ENCODE peak calls at places on chromosomes 4 and X, in ten cellular contexts. D, G, H, J, C, L, N, U, Z and W are unnamed samples. For H3K27me3, the result is how much of the 10 kb centered on the place peaks cover.

GRCh38 chrX:55636109-55636508 is 12.9 kb downstream of the FOXR2 start:
- DNase-seq in D (no peak), G (no peak), H (no peak), J (no peak), C (no peak), L (no peak), N (no peak), U (no peak), Z (no peak), W (no peak)

GRCh38 chrX:15820106-15821073 is 30.1 kb downstream of the ZRSR2 start:
- DNase-seq in D (no peak), G (no peak), H (no peak), J (no peak), C (no peak), L (no peak), N (no peak), U (no peak), Z (no peak), W (no peak)

GRCh38 chrX:20441123-20441522 is 174.4 kb upstream of the RPS6KA3 start:
- DNase-seq in D (no peak), G (no peak), H (no peak), J (no peak), C (no peak), L (no peak), N (no peak), U (no peak), Z (no peak), W (no peak)

GRCh38 chr4:169821402-169821801 is 63.7 kb upstream of the HPF1 start:
- DNase-seq in D (no peak), G (no peak), H (no peak), J (no peak), C (no peak), L (no peak), N (no peak), U (no peak), Z (no peak), W (no peak)

GRCh38 chr4:105455182-105455581 is 18.7 kb downstream of the PPA2 start:
- DNase-seq in D (no peak), G (no peak), H (no peak), J (no peak), C (no peak), L (no peak), N (no peak), U (peak), Z (no peak), W (no peak)

GRCh38 chr4:21726255-21726815 is 222.2 kb downstream of the KCNIP4 start:
- DNase-seq in D (no peak), G (no peak), H (no peak), J (no peak), C (no peak), L (no peak), N (no peak), U (peak), Z (no peak), W (no peak)

GRCh38 chr4:2825740-2826139 is 17.9 kb upstream of the ADD1 start:
- DNase-seq in D (no peak), G (no peak), H (no peak), J (no peak), C (no peak), L (no peak), N (peak), U (no peak), Z (no peak), W (no peak)

GRCh38 chr4:186953601-186954260 is 230.1 kb upstream of the FAT1 start:
- DNase-seq in D (no peak), G (no peak), H (no peak), J (peak), C (no peak), L (no peak), N (no peak), U (no peak), Z (no peak), W (no peak)

GRCh38 chr4:142396279-142396678 is 449.8 kb downstream of the INPP4B start:
- DNase-seq in D (no peak), G (no peak), H (no peak), J (peak), C (no peak), L (no peak), N (no peak), U (peak), Z (no peak), W (peak)

GRCh38 chr4:19300213-19300612 is 951.5 kb upstream of the SLIT2 start:
- DNase-seq in D (no peak), G (no peak), H (no peak), J (no peak), C (no peak), L (no peak), N (no peak), U (no peak), Z (no peak), W (peak)

GRCh38 chr4:7255488-7255881 is 63.1 kb downstream of the SORCS2 start:
- DNase-seq in D (no peak), G (no peak), H (no peak), J (no peak), C (no peak), L (peak), N (no peak), U (no peak), Z (no peak), W (no peak)

GRCh38 chrX:129572422-129572821 is 32.4 kb downstream of the OCRL start:
- DNase-seq in D (no peak), G (no peak), H (no peak), J (no peak), C (no peak), L (no peak), N (no peak), U (no peak), Z (no peak), W (no peak)

GRCh38 chr4:34328939-34329338 is 1915.4 kb downstream of the ARAP2 start:
- DNase-seq in D (no peak), G (no peak), H (no peak), J (no peak), C (no peak), L (no peak), N (no peak), U (no peak), Z (no peak), W (no peak)

GRCh38 chr4:119130365-119131065 is 5.1 kb upstream of the MYOZ2 start:
- DNase-seq in D (no peak), G (no peak), H (no peak), J (no peak), C (no peak), L (no peak), N (no peak), U (peak), Z (no peak), W (peak)

GRCh38 chrX:153474718-153475117 is 4.3 kb upstream of the HAUS7 start:
- DNase-seq in D (peak), G (no peak), H (peak), J (no peak), C (peak), L (no peak), N (no peak), U (peak), Z (peak), W (peak)

GRCh38 chr4:1495416-1496115 is 89.3 kb upstream of the NKX1-1 start:
- DNase-seq in D (no peak), G (no peak), H (no peak), J (no peak), C (no peak), L (peak), N (no peak), U (no peak), Z (no peak), W (no peak)

GRCh38 chr4:3251691-3252479 is 2.9 kb downstream of the MSANTD1 start:
- DNase-seq in D (no peak), G (no peak), H (no peak), J (no peak), C (no peak), L (no peak), N (no peak), U (no peak), Z (no peak), W (no peak)

GRCh38 chrX:125651426-125651825 is 331.8 kb downstream of the TEX13C start:
- DNase-seq in D (no peak), G (no peak), H (no peak), J (peak), C (no peak), L (no peak), N (no peak), U (no peak), Z (no peak), W (peak)

GRCh38 chr4:94516067-94516466 is 64.3 kb downstream of the PDLIM5 start:
- DNase-seq in D (no peak), G (no peak), H (no peak), J (peak), C (no peak), L (no peak), N (no peak), U (no peak), Z (no peak), W (peak)

GRCh38 chr4:150145090-150145949 is 67.1 kb downstream of the DCLK2 start:
- DNase-seq in D (no peak), G (no peak), H (no peak), J (no peak), C (no peak), L (no peak), N (no peak), U (no peak), Z (no peak), W (no peak)

GRCh38 chrX:72050011-72050410 is 81.7 kb downstream of the RTL5 start:
- DNase-seq in D (no peak), G (no peak), H (no peak), J (no peak), C (no peak), L (no peak), N (no peak), U (peak), Z (no peak), W (no peak)

GRCh38 chr4:127140306-127140705 is 492.5 kb upstream of the INTU start:
- DNase-seq in D (no peak), G (no peak), H (no peak), J (peak), C (no peak), L (no peak), N (no peak), U (no peak), Z (no peak), W (peak)

GRCh38 chrX:67780694-67781109 is 236.9 kb downstream of the AR start:
- DNase-seq in D (peak), G (peak), H (no peak), J (peak), C (peak), L (no peak), N (peak), U (peak), Z (peak), W (peak)

GRCh38 chrX:67779099-67779498 is 235.3 kb downstream of the AR start:
- DNase-seq in D (no peak), G (no peak), H (no peak), J (no peak), C (no peak), L (no peak), N (no peak), U (no peak), Z (peak), W (no peak)

GRCh38 chrX:67784712-67785111 is 240.9 kb downstream of the AR start:
- DNase-seq in D (no peak), G (no peak), H (no peak), J (no peak), C (no peak), L (no peak), N (no peak), U (no peak), Z (no peak), W (no peak)

GRCh38 chrX:67777148-67777547 is 233.3 kb downstream of the AR start:
- DNase-seq in D (no peak), G (no peak), H (no peak), J (no peak), C (no peak), L (no peak), N (no peak), U (no peak), Z (no peak), W (no peak)

DNA sequence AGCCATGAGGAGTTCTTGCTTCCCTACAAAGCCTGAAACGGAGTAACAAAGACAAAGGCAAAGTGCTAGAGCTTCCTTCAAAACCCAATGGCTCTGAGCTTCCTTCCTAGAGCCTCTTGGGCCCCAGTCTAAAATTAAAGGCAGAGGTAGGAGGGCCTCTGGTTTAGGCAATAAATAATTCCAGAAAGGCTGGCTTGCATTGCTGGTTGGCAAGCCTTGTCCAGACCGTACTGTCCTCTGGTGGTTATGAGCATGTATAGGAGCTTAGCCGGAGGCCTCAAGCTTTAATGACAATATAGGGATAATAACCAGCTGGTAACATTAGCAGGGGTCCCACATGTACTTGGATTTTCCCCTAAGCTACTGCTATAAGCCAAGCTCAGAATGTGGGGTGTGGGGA is 237.3 kb downstream of the AR start:
- DNase-seq in D (peak), G (no peak), H (no peak), J (no peak), C (no peak), L (no peak), N (no peak), U (no peak), Z (no peak), W (no peak)
- TF ChIP-seq CTCF in D (peak), G (no peak), H (no peak), J (no peak), C (peak), L (no peak), N (peak), U (peak), Z (no peak), W (peak)

DNA sequence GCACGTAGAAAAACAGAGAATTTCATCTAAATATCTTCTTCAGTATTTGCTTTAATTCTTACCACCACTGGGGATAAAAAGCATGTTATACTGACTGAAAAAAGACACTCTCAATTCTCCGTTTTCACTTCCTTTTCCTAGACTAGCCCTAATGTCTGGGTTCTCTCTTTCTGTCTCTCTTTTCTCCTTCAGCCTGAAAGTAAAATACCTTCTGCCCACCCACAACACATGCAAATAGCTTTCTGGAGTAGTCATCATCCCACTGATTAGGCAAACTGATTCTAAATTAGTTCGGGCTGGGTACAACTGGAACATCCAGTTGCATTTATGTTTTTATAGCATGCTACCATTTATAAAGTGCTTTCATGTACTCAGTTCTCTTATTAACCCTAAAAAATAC is 142.4 kb upstream of the ANKRD50 start:
- DNase-seq in D (no peak), G (peak), H (no peak), J (peak), C (no peak), L (no peak), N (no peak), U (no peak), Z (no peak), W (peak)
- H3K4me3 ChIP-seq in D (no peak), G (no peak), H (no peak), J (no peak), C (no peak), L (no peak), N (no peak), U (no peak), Z (no peak), W (no peak)

DNA sequence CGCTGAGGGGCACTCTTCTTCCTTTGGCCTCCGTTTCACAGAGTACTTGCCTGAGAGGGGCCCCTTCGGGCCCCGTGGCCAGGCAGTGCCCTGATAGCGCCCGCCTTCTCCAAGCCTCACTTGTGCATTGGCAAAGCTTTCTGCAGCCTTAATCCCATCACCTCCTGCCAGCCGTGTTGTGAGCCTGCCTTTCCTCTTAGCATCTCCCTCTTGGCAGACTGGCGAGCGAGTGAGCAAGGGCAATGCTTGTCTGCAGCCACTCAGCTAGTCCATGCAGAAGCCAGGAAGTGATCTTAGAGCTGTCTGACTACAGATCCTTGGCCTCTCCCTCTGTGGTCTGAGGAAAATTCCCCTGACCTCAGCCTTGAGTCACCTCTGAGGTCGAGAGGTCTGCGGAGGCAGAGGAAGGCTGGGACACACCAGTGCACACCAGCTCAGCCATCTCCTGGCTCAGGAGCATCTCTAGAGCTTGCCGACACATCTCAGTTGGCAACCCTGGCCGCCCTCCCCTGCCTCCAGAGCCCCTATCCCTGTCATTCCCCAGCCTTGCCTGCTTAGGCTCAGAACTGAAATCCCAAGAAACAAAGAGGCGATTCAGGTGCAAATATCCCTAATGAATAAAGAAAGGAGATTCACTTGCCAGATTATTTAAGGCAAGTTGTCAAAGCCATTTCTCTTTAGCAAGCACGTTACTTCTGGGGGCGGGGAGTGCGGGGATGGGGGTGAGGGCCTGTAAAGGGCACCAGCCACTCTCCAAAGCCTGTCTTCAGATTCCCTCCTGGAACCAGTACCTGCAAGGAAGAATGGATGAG is 143.5 kb upstream of the MAMLD1 start:
- DNase-seq in D (no peak), G (no peak), H (no peak), J (peak), C (no peak), L (no peak), N (no peak), U (no peak), Z (no peak), W (peak)
- H3K27me3 ChIP-seq in D (under half), G (under half), H (under half), J (under half), C (under half), L (under half), N (under half), U (under half), Z (under half), W (under half)

DNA sequence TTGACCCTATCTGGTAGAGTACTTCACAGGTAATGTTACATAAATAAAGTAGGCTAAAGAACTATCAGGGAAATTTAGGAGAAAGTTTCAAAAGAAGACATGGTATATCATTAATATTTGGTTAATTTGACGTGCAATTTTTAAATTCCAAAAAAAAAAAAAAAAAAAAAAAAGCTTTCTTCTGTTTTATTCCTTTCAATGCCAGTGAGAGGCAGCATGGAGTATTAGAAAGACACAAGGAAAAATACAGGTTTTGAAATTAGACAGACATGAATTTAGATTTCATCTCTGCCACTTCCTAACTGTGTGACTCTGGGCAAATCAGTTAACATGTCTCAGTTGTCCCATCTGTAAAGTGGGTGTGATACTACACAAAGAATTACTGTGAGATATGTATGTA is 132.6 kb downstream of the GPC3 start:
- DNase-seq in D (no peak), G (no peak), H (no peak), J (no peak), C (no peak), L (no peak), N (no peak), U (no peak), Z (no peak), W (no peak)
- TF ChIP-seq CTCF in D (no peak), G (no peak), H (no peak), J (no peak), C (peak), L (peak), N (no peak), U (no peak), Z (no peak), W (no peak)

DNA sequence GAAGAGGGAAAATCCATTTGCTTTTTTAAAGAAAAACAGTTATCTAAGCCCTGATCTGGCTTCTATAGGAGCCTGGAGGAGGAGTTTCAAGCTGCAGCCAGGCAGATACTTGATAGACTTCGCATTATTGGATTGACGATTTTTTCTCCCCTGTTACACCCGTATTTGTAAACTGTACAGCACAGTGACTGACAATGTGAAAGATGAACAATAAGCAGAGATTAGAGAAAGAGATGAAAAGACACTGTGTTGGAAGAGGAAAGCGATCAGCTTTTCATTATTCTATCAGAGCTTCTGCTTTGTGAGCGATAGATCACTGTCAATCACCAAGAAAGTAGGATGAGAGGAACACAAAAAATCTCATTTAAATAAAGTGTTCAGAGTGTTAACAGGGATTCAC is 639.2 kb downstream of the TLL1 start:
- DNase-seq in D (no peak), G (no peak), H (no peak), J (no peak), C (no peak), L (no peak), N (no peak), U (no peak), Z (no peak), W (no peak)
- H3K4me3 ChIP-seq in D (no peak), G (no peak), H (no peak), J (no peak), C (no peak), L (no peak), N (no peak), U (no peak), Z (no peak), W (no peak)